ENCODE peak calls at places on chromosomes 2 and 18, in five cellular contexts. One of them, this sample, is unnamed.

GRCh38 chr2:238461916-238462315 is 35.2 kb downstream of the ASB1 start:
- DNase-seq in ovary: no peak
- DNase-seq in body of pancreas: no peak
- DNase-seq in A549: no peak
- DNase-seq in right lobe of liver: no peak
- DNase-seq in this sample: peak

GRCh38 chr18:77208969-77209368 is 40.7 kb upstream of the GALR1 start:
- DNase-seq in ovary: no peak
- DNase-seq in body of pancreas: peak
- DNase-seq in A549: no peak
- DNase-seq in right lobe of liver: no peak
- DNase-seq in this sample: no peak

GRCh38 chr2:72003796-72004195 is 143.9 kb downstream of the CYP26B1 start:
- DNase-seq in ovary: no peak
- DNase-seq in body of pancreas: no peak
- DNase-seq in A549: no peak
- DNase-seq in right lobe of liver: no peak
- DNase-seq in this sample: no peak

GRCh38 chr2:177535000-177535399 is 142.4 kb downstream of the AGPS start:
- DNase-seq in ovary: no peak
- DNase-seq in body of pancreas: no peak
- DNase-seq in A549: no peak
- DNase-seq in right lobe of liver: no peak
- DNase-seq in this sample: no peak

GRCh38 chr2:55888941-55889340 is 34.6 kb downstream of the EFEMP1 start:
- DNase-seq in ovary: no peak
- DNase-seq in body of pancreas: no peak
- DNase-seq in A549: no peak
- DNase-seq in right lobe of liver: no peak
- DNase-seq in this sample: no peak

GRCh38 chr18:11689972-11690570 is 1.0 kb downstream of the GNAL start:
- DNase-seq in ovary: no peak
- DNase-seq in body of pancreas: no peak
- DNase-seq in A549: peak
- DNase-seq in right lobe of liver: no peak
- DNase-seq in this sample: peak

GRCh38 chr2:107062173-107062572 is 176.2 kb upstream of the ST6GAL2 start:
- DNase-seq in ovary: no peak
- DNase-seq in body of pancreas: no peak
- DNase-seq in A549: no peak
- DNase-seq in right lobe of liver: no peak
- DNase-seq in this sample: no peak

GRCh38 chr2:28678944-28679343 is 72.7 kb upstream of the PPP1CB start:
- DNase-seq in ovary: no peak
- DNase-seq in body of pancreas: no peak
- DNase-seq in A549: no peak
- DNase-seq in right lobe of liver: no peak
- DNase-seq in this sample: no peak

GRCh38 chr2:40300391-40300790 is 151.5 kb downstream of the SLC8A1 start:
- DNase-seq in ovary: no peak
- DNase-seq in body of pancreas: no peak
- DNase-seq in A549: no peak
- DNase-seq in right lobe of liver: no peak
- DNase-seq in this sample: no peak

GRCh38 chr2:201680743-201681142 is 17.7 kb downstream of the MPP4 start:
- DNase-seq in ovary: no peak
- DNase-seq in body of pancreas: no peak
- DNase-seq in A549: peak
- DNase-seq in right lobe of liver: no peak
- DNase-seq in this sample: peak

GRCh38 chr2:128720440-128721022 is 401.9 kb upstream of the HS6ST1 start:
- DNase-seq in ovary: no peak
- DNase-seq in body of pancreas: no peak
- DNase-seq in A549: no peak
- DNase-seq in right lobe of liver: no peak
- DNase-seq in this sample: no peak

GRCh38 chr2:152694161-152694661 is 23.1 kb downstream of the PRPF40A start:
- DNase-seq in ovary: no peak
- DNase-seq in body of pancreas: no peak
- DNase-seq in A549: peak
- DNase-seq in right lobe of liver: no peak
- DNase-seq in this sample: no peak

GRCh38 chr2:13201924-13202323 is 485.2 kb downstream of the TRIB2 start:
- DNase-seq in ovary: no peak
- DNase-seq in body of pancreas: peak
- DNase-seq in A549: no peak
- DNase-seq in right lobe of liver: no peak
- DNase-seq in this sample: no peak

GRCh38 chr18:67199993-67200617 is 316.4 kb downstream of the DSEL start:
- DNase-seq in ovary: no peak
- DNase-seq in body of pancreas: no peak
- DNase-seq in A549: peak
- DNase-seq in right lobe of liver: no peak
- DNase-seq in this sample: no peak

GRCh38 chr2:96438589-96438988 is 66.6 kb downstream of the NEURL3 start:
- DNase-seq in ovary: no peak
- DNase-seq in body of pancreas: no peak
- DNase-seq in A549: no peak
- DNase-seq in right lobe of liver: no peak
- DNase-seq in this sample: no peak

GRCh38 chr2:25383806-25384205 is 42.1 kb upstream of the DNMT3A start:
- DNase-seq in ovary: peak
- DNase-seq in body of pancreas: no peak
- DNase-seq in A549: no peak
- DNase-seq in right lobe of liver: no peak
- DNase-seq in this sample: no peak

GRCh38 chr2:25388491-25388890 is 46.8 kb upstream of the DNMT3A start:
- DNase-seq in ovary: no peak
- DNase-seq in body of pancreas: no peak
- DNase-seq in A549: no peak
- DNase-seq in right lobe of liver: no peak
- DNase-seq in this sample: no peak

GRCh38 chr2:25389161-25389560 is 47.4 kb upstream of the DNMT3A start:
- DNase-seq in ovary: no peak
- DNase-seq in body of pancreas: no peak
- DNase-seq in A549: no peak
- DNase-seq in right lobe of liver: no peak
- DNase-seq in this sample: no peak

GRCh38 chr2:25386662-25387478 is 45.1 kb upstream of the DNMT3A start:
- DNase-seq in ovary: no peak
- DNase-seq in body of pancreas: no peak
- DNase-seq in A549: no peak
- DNase-seq in right lobe of liver: no peak
- DNase-seq in this sample: no peak

GRCh38 chr2:25387479-25388449 is 46.0 kb upstream of the DNMT3A start:
- DNase-seq in ovary: no peak
- DNase-seq in body of pancreas: no peak
- DNase-seq in A549: no peak
- DNase-seq in right lobe of liver: no peak
- DNase-seq in this sample: no peak
- TF ChIP-seq POLR2A in ovary: no peak
- TF ChIP-seq POLR2A in body of pancreas: no peak
- TF ChIP-seq POLR2A in A549: no peak
- TF ChIP-seq POLR2A in right lobe of liver: no peak
- TF ChIP-seq POLR2A in this sample: no peak

GRCh38 chr18:68693091-68693815 is 21.7 kb downstream of the TMX3 start:
- DNase-seq in ovary: no peak
- DNase-seq in body of pancreas: no peak
- DNase-seq in A549: no peak
- DNase-seq in right lobe of liver: no peak
- DNase-seq in this sample: no peak
- TF ChIP-seq POLR2A in ovary: no peak
- TF ChIP-seq POLR2A in body of pancreas: no peak
- TF ChIP-seq POLR2A in A549: no peak
- TF ChIP-seq POLR2A in right lobe of liver: no peak
- TF ChIP-seq POLR2A in this sample: no peak

GRCh38 chr18:48764452-48764851 is 186.3 kb downstream of the SMAD7 start:
- DNase-seq in ovary: no peak
- DNase-seq in body of pancreas: no peak
- DNase-seq in A549: no peak
- DNase-seq in right lobe of liver: no peak
- DNase-seq in this sample: no peak
- TF ChIP-seq POLR2A in ovary: no peak
- TF ChIP-seq POLR2A in body of pancreas: no peak
- TF ChIP-seq POLR2A in A549: no peak
- TF ChIP-seq POLR2A in right lobe of liver: no peak
- TF ChIP-seq POLR2A in this sample: no peak

GRCh38 chr2:17753803-17754663 is at the start of the genes GEN1 and SMC6:
- DNase-seq in ovary: peak
- DNase-seq in body of pancreas: peak
- DNase-seq in A549: peak
- DNase-seq in right lobe of liver: peak
- DNase-seq in this sample: peak
- TF ChIP-seq POLR2A in ovary: no peak
- TF ChIP-seq POLR2A in body of pancreas: peak
- TF ChIP-seq POLR2A in A549: no peak
- TF ChIP-seq POLR2A in right lobe of liver: no peak
- TF ChIP-seq POLR2A in this sample: no peak

GRCh38 chr18:55265916-55266488 is 306.7 kb upstream of the CCDC68 start:
- DNase-seq in ovary: no peak
- DNase-seq in body of pancreas: no peak
- DNase-seq in A549: no peak
- DNase-seq in right lobe of liver: no peak
- DNase-seq in this sample: no peak

GRCh38 chr18:55268146-55268545 is 308.9 kb upstream of the CCDC68 start:
- DNase-seq in ovary: no peak
- DNase-seq in body of pancreas: no peak
- DNase-seq in A549: no peak
- DNase-seq in right lobe of liver: no peak
- DNase-seq in this sample: no peak

GRCh38 chr18:55269632-55270031 is 310.4 kb upstream of the CCDC68 start:
- DNase-seq in ovary: no peak
- DNase-seq in body of pancreas: no peak
- DNase-seq in A549: no peak
- DNase-seq in right lobe of liver: no peak
- DNase-seq in this sample: no peak

GRCh38 chr18:55266981-55267380 is 307.7 kb upstream of the CCDC68 start:
- DNase-seq in ovary: no peak
- DNase-seq in body of pancreas: no peak
- DNase-seq in A549: no peak
- DNase-seq in right lobe of liver: no peak
- DNase-seq in this sample: no peak

GRCh38 chr18:55268629-55269275 is 309.5 kb upstream of the CCDC68 start:
- DNase-seq in ovary: no peak
- DNase-seq in body of pancreas: no peak
- DNase-seq in A549: no peak
- DNase-seq in right lobe of liver: no peak
- DNase-seq in this sample: no peak
- TF ChIP-seq POLR2A in ovary: no peak
- TF ChIP-seq POLR2A in body of pancreas: no peak
- TF ChIP-seq POLR2A in A549: no peak
- TF ChIP-seq POLR2A in right lobe of liver: no peak
- TF ChIP-seq POLR2A in this sample: no peak

GRCh38 chr2:233845301-233846060 is 8.9 kb downstream of the HJURP start:
- DNase-seq in ovary: no peak
- DNase-seq in body of pancreas: no peak
- DNase-seq in A549: no peak
- DNase-seq in right lobe of liver: no peak
- DNase-seq in this sample: peak

GRCh38 chr2:233841183-233841582 is 13.2 kb downstream of the HJURP start:
- DNase-seq in ovary: no peak
- DNase-seq in body of pancreas: no peak
- DNase-seq in A549: no peak
- DNase-seq in right lobe of liver: no peak
- DNase-seq in this sample: no peak

GRCh38 chr2:233844836-233845235 is 9.5 kb downstream of the HJURP start:
- DNase-seq in ovary: no peak
- DNase-seq in body of pancreas: no peak
- DNase-seq in A549: no peak
- DNase-seq in right lobe of liver: no peak
- DNase-seq in this sample: peak

GRCh38 chr2:233846387-233847247 is 7.7 kb downstream of the HJURP start:
- DNase-seq in ovary: no peak
- DNase-seq in body of pancreas: no peak
- DNase-seq in A549: no peak
- DNase-seq in right lobe of liver: no peak
- DNase-seq in this sample: peak

DNA sequence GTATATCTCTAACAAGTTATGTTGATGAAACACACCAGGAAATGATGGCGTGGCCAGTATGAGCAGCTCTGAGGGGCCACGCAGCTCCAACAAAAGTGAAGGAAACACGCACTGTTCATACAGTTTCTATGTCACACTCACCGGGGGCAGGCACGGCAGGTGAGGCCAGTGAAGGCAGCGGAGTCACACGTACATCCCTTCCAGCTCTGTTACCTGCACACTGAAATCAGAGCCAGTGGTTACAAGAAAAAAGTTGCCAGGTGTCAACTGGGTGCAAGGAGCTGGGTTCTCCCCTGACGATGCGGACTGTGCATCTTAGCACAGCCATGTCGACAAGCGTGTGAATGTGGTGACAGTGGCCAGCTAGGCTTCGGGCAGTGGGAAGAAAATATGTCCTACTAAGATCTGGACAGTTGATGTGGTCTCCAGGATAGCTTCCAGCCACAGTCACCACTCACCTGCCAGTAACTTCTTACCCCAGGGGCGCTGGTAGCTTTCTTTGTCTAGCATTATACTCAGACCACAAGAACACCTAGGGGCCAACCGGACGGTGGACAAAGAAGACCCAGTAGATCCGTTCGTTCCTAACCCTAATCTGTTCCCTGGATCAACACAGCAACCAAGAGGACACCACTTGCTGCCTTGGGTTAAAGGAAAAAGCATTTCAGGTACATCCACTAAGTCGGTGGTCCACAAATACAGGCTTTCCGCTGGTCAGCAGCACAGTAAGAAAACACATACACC is 10.1 kb downstream of the HJURP start:
- DNase-seq in ovary: no peak
- DNase-seq in body of pancreas: no peak
- DNase-seq in A549: no peak
- DNase-seq in right lobe of liver: no peak
- DNase-seq in this sample: peak
- TF ChIP-seq POLR2A in ovary: no peak
- TF ChIP-seq POLR2A in body of pancreas: no peak
- TF ChIP-seq POLR2A in A549: no peak
- TF ChIP-seq POLR2A in right lobe of liver: no peak
- TF ChIP-seq POLR2A in this sample: no peak

GRCh38 chr2:217165547-217165946 is 305.7 kb upstream of the TNP1 start:
- DNase-seq in ovary: no peak
- DNase-seq in body of pancreas: no peak
- DNase-seq in A549: no peak
- DNase-seq in right lobe of liver: no peak
- DNase-seq in this sample: no peak
- TF ChIP-seq POLR2A in ovary: no peak
- TF ChIP-seq POLR2A in body of pancreas: no peak
- TF ChIP-seq POLR2A in A549: no peak
- TF ChIP-seq POLR2A in right lobe of liver: no peak
- TF ChIP-seq POLR2A in this sample: no peak

This sample was measured in esophagus muscularis mucosa.